ENCODE peak calls at places on chromosomes 11 and 22, in four cellular contexts. U is hepatocyte, V is SJSA1, C is BJ. O is an unnamed sample.

GRCh38 chr11:33646629-33647028 is 54.0 kb downstream of the C11orf91 start:
- DNase-seq in U (no peak), V (no peak), C (no peak), O (no peak)

GRCh38 chr11:60786811-60787567 is 1.9 kb downstream of the MS4A10 start:
- DNase-seq in U (peak), V (peak), C (peak), O (no peak)

GRCh38 chr11:71246559-71246958 is 5.8 kb downstream of the SHANK2 start:
- DNase-seq in U (no peak), V (no peak), C (no peak), O (peak)

GRCh38 chr11:65274734-65275682 is 13.2 kb downstream of the POLA2 start:
- DNase-seq in U (peak), V (peak), C (peak), O (peak)

GRCh38 chr22:28907311-28908008 is 24.1 kb downstream of the ZNRF3 start:
- DNase-seq in U (no peak), V (no peak), C (no peak), O (no peak)

GRCh38 chr11:120198787-120199469 is 11.9 kb upstream of the OAF start:
- DNase-seq in U (no peak), V (no peak), C (no peak), O (no peak)

GRCh38 chr11:30960387-30960992 is 374.3 kb upstream of the MPPED2 start:
- DNase-seq in U (peak), V (no peak), C (no peak), O (peak)

GRCh38 chr11:61080986-61081590 is 21.2 kb upstream of the CD5 start:
- DNase-seq in U (no peak), V (no peak), C (no peak), O (peak)

GRCh38 chr22:49266561-49267519 is 560.8 kb downstream of the BRD1 start:
- DNase-seq in U (no peak), V (peak), C (no peak), O (peak)

GRCh38 chr11:1763336-1763795 is 361 bp downstream of the CTSD start:
- DNase-seq in U (no peak), V (no peak), C (no peak), O (peak)

GRCh38 chr11:46977940-46978595 is 41.5 kb downstream of the CSTPP1 start:
- DNase-seq in U (no peak), V (no peak), C (no peak), O (no peak)
- H3K4me3 ChIP-seq in U (no peak), V (no peak), C (no peak), O (no peak)

GRCh38 chr11:125025968-125026367 is 37.1 kb upstream of the SLC37A2 start:
- DNase-seq in U (no peak), V (no peak), C (no peak), O (no peak)

GRCh38 chr11:125022551-125022950 is 40.6 kb upstream of the SLC37A2 start:
- DNase-seq in U (no peak), V (no peak), C (no peak), O (no peak)

GRCh38 chr11:125016413-125016812 is 46.7 kb upstream of the SLC37A2 start:
- DNase-seq in U (no peak), V (no peak), C (no peak), O (no peak)

DNA sequence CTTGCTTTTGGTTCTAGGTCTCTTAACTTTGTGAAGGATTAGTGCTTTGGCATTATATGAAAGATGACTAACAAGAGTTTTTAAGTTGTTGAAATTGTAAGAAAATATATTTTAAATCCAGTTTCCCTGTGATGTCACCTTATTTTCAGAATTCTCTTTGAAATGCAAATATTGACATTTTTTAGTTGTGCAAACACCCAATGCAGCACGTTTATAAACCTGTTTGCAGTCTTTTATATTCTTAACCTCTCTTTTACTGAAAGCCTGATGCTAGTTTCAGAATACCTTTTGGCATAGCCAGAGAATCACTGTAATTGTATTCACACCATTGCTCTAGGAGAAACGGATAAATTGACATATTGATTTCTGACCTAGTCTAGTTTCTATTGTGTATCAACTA is 42.8 kb upstream of the SLC37A2 start:
- DNase-seq in U (no peak), V (no peak), C (no peak), O (no peak)
- H3K4me3 ChIP-seq in U (no peak), V (no peak), C (no peak), O (no peak)

GRCh38 chr11:102117472-102118113 is 7.3 kb downstream of the YAP1 start:
- DNase-seq in U (no peak), V (no peak), C (no peak), O (no peak)

GRCh38 chr11:102116453-102117205 is 6.4 kb downstream of the YAP1 start:
- DNase-seq in U (no peak), V (no peak), C (no peak), O (no peak)

GRCh38 chr11:102120437-102120935 is 10.2 kb downstream of the YAP1 start:
- DNase-seq in U (no peak), V (no peak), C (no peak), O (no peak)

GRCh38 chr11:102120006-102120405 is 9.8 kb downstream of the YAP1 start:
- DNase-seq in U (peak), V (no peak), C (no peak), O (no peak)

DNA sequence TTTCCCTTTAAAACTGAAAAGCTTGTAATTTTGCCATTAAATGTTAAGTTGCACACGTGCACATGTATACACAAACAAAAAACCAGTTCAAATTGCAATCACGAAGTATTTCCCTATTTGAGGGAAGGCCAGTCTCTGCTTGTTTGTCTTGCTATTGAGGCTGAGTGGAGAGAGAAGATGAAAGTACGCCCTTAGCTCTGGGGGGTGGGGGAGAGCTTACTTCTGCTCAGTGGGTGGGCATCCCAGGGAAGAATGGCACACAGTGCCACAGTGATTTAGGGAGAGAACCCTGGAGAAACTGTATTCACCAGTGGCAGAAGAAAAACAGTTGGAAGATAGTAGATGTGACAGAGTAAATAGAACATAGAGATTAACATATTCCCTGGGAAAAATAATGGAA is 8.7 kb downstream of the YAP1 start:
- DNase-seq in U (no peak), V (peak), C (no peak), O (peak)
- H3K4me3 ChIP-seq in U (no peak), V (no peak), C (no peak), O (no peak)

DNA sequence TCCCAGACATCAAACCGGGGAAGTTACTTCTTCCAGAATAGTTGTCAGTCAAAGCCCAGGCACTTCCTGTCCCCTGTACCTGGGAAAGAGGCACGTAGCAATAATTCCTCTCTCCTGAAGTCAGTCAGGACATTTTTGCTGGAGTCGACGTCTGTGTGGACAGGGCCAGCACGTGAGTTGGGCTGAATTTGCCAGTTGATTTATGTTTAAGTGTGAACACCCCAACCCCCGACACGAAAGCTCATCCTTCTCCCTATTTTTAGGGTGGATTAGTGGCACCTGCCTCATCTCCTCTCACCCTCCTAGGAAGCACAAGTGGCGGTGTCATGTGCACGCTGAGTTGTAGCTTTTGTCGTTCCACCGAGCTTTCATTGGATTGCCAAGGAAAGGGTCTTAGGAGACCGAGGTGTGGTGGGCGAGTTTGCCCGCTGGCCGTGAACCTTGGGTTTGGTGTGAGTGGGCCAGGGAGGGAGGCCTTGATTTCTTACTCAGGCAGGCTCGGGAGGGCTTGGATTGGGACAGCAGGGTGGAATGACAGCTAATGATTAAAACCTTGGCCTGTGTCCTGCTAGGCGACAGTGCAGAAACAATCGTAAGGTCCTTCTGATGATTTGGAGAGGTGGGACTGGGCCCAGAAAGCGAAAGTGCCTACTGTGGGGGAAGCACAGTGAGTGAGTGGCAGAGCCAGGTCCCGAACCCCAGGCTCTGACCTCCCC is 87.0 kb upstream of the CRYBB3 start:
- DNase-seq in U (no peak), V (no peak), C (no peak), O (no peak)
- H3K4me3 ChIP-seq in U (peak), V (no peak), C (no peak), O (no peak)

GRCh38 chr22:42957958-42958357 is 57.0 kb downstream of the PACSIN2 start:
- DNase-seq in U (no peak), V (no peak), C (no peak), O (no peak)
- H3K4me3 ChIP-seq in U (no peak), V (no peak), C (no peak), O (no peak)

DNA sequence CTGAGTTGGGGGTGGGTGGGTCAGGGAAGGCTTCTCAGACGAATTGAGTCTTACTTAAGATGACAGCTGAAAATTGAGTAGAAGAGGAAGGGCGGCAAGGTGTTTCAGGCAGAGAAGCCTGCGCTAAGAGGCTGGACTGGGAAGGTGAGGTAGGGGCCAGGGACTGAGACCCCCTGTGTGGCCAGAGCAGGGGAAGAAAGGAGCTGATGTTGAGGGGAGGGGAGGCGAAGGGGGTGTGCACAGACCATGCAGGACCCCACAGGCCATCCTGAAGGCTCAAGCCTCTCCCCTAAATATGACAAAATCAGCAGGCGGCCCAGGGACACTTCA is 40.6 kb upstream of the CREB3L1 start:
- DNase-seq in U (no peak), V (no peak), C (no peak), O (no peak)
- H3K4me3 ChIP-seq in U (no peak), V (no peak), C (no peak), O (peak)

O was measured in H7.